ENCODE peak calls at places on chromosomes 5 and 9, in seven cellular contexts. One of them, this sample, is unnamed.

GRCh38 chr9:109709881-109710280 is 70.1 kb upstream of the PALM2AKAP2 start:
- DNase-seq in effector CD4-positive, alpha-beta T cell: no peak
- DNase-seq in nephron progenitor cell: no peak
- DNase-seq in IMR-90: no peak
- DNase-seq in SHP77: no peak
- DNase-seq in hypothalamus: no peak
- DNase-seq in NCI-H748 treated with DMSO at 0.1 percent for 48 hours: no peak
- DNase-seq in this sample: no peak

GRCh38 chr5:149264432-149265069 is 7.1 kb upstream of the AFAP1L1 start:
- DNase-seq in effector CD4-positive, alpha-beta T cell: peak
- DNase-seq in nephron progenitor cell: peak
- DNase-seq in IMR-90: no peak
- DNase-seq in SHP77: peak
- DNase-seq in hypothalamus: no peak
- DNase-seq in NCI-H748 treated with DMSO at 0.1 percent for 48 hours: peak
- DNase-seq in this sample: peak

GRCh38 chr5:63125862-63126261 is 547.2 kb downstream of the LRRC70 start:
- DNase-seq in effector CD4-positive, alpha-beta T cell: no peak
- DNase-seq in nephron progenitor cell: no peak
- DNase-seq in IMR-90: peak
- DNase-seq in SHP77: no peak
- DNase-seq in hypothalamus: no peak
- DNase-seq in NCI-H748 treated with DMSO at 0.1 percent for 48 hours: peak
- DNase-seq in this sample: no peak

GRCh38 chr5:81854485-81854884 is 103.6 kb upstream of the SSBP2 start:
- DNase-seq in effector CD4-positive, alpha-beta T cell: no peak
- DNase-seq in nephron progenitor cell: no peak
- DNase-seq in IMR-90: no peak
- DNase-seq in SHP77: no peak
- DNase-seq in hypothalamus: no peak
- DNase-seq in NCI-H748 treated with DMSO at 0.1 percent for 48 hours: no peak
- DNase-seq in this sample: no peak

GRCh38 chr9:13267743-13268142 is 11.7 kb downstream of the MPDZ start:
- DNase-seq in effector CD4-positive, alpha-beta T cell: no peak
- DNase-seq in nephron progenitor cell: no peak
- DNase-seq in IMR-90: peak
- DNase-seq in SHP77: no peak
- DNase-seq in hypothalamus: no peak
- DNase-seq in NCI-H748 treated with DMSO at 0.1 percent for 48 hours: no peak
- DNase-seq in this sample: no peak

GRCh38 chr5:151758141-151758429 is 346 bp downstream of the ATOX1 start:
- DNase-seq in effector CD4-positive, alpha-beta T cell: no peak
- DNase-seq in nephron progenitor cell: peak
- DNase-seq in IMR-90: no peak
- DNase-seq in SHP77: no peak
- DNase-seq in hypothalamus: no peak
- DNase-seq in NCI-H748 treated with DMSO at 0.1 percent for 48 hours: no peak
- DNase-seq in this sample: no peak

GRCh38 chr5:135369952-135370351 is 29.1 kb downstream of the MACROH2A1 start:
- DNase-seq in effector CD4-positive, alpha-beta T cell: no peak
- DNase-seq in nephron progenitor cell: no peak
- DNase-seq in IMR-90: no peak
- DNase-seq in SHP77: no peak
- DNase-seq in hypothalamus: no peak
- DNase-seq in NCI-H748 treated with DMSO at 0.1 percent for 48 hours: no peak
- DNase-seq in this sample: no peak

GRCh38 chr9:130453487-130453886 is 8.7 kb downstream of the ASS1 start:
- DNase-seq in effector CD4-positive, alpha-beta T cell: no peak
- DNase-seq in nephron progenitor cell: no peak
- DNase-seq in IMR-90: peak
- DNase-seq in SHP77: peak
- DNase-seq in hypothalamus: no peak
- DNase-seq in NCI-H748 treated with DMSO at 0.1 percent for 48 hours: peak
- DNase-seq in this sample: no peak

GRCh38 chr5:56323505-56323904 is 90.4 kb upstream of the ANKRD55 start:
- DNase-seq in effector CD4-positive, alpha-beta T cell: no peak
- DNase-seq in nephron progenitor cell: no peak
- DNase-seq in IMR-90: peak
- DNase-seq in SHP77: no peak
- DNase-seq in hypothalamus: no peak
- DNase-seq in NCI-H748 treated with DMSO at 0.1 percent for 48 hours: no peak
- DNase-seq in this sample: no peak

GRCh38 chr5:33690736-33691135 is 201.1 kb downstream of the ADAMTS12 start:
- DNase-seq in effector CD4-positive, alpha-beta T cell: no peak
- DNase-seq in nephron progenitor cell: no peak
- DNase-seq in IMR-90: peak
- DNase-seq in SHP77: no peak
- DNase-seq in hypothalamus: no peak
- DNase-seq in NCI-H748 treated with DMSO at 0.1 percent for 48 hours: no peak
- DNase-seq in this sample: no peak

This sample was measured in neuronal stem cell.